ENCODE peak calls at places on chromosomes 7 and 10, in eight cellular contexts. One of them, this sample, is unnamed.
A peak's percentile ranks its signal among the peaks of the same experiment; 100 is the strongest.

GRCh38 chr7:91784469-91784868 is 96.0 kb downstream of the MTERF1 start:
- DNase-seq in left lung: no peak
- DNase-seq in H9: no peak
- DNase-seq in IMR-90: peak; percentile 61
- DNase-seq in psoas muscle: no peak
- DNase-seq in fibroblast of pulmonary artery: peak; percentile 78
- DNase-seq in neural crest cell: no peak
- DNase-seq in Peyer's patch: no peak
- DNase-seq in this sample: no peak

GRCh38 chr7:138848056-138848975 is 50.3 kb upstream of the ATP6V0A4 start:
- DNase-seq in psoas muscle: no peak
- DNase-seq in IMR-90: peak; percentile 57
- DNase-seq in neural crest cell: no peak
- DNase-seq in fibroblast of pulmonary artery: peak; percentile 16
- DNase-seq in left lung: no peak
- DNase-seq in H9: no peak
- DNase-seq in Peyer's patch: no peak
- DNase-seq in this sample: no peak

GRCh38 chr10:37855691-37856090 is 1.7 kb downstream of the ZNF248 start:
- DNase-seq in fibroblast of pulmonary artery: no peak
- DNase-seq in neural crest cell: no peak
- DNase-seq in H9: no peak
- DNase-seq in IMR-90: no peak
- DNase-seq in psoas muscle: no peak
- DNase-seq in Peyer's patch: no peak
- DNase-seq in left lung: no peak
- DNase-seq in this sample: no peak

GRCh38 chr7:45217358-45217757 is 59.8 kb downstream of the RAMP3 start:
- DNase-seq in IMR-90: no peak
- DNase-seq in Peyer's patch: no peak
- DNase-seq in fibroblast of pulmonary artery: no peak
- DNase-seq in neural crest cell: peak; percentile 12
- DNase-seq in H9: peak; percentile 72
- DNase-seq in left lung: no peak
- DNase-seq in psoas muscle: no peak
- DNase-seq in this sample: no peak

GRCh38 chr10:79070091-79070610 is 1.4 kb downstream of the ZMIZ1 start:
- DNase-seq in left lung: no peak
- DNase-seq in neural crest cell: peak; percentile 20
- DNase-seq in H9: no peak
- DNase-seq in fibroblast of pulmonary artery: peak; percentile 27
- DNase-seq in Peyer's patch: no peak
- DNase-seq in IMR-90: no peak
- DNase-seq in psoas muscle: peak; percentile 79
- DNase-seq in this sample: no peak

GRCh38 chr10:74704629-74705360 is 121.6 kb upstream of the KAT6B start:
- DNase-seq in H9: no peak
- DNase-seq in psoas muscle: no peak
- DNase-seq in fibroblast of pulmonary artery: no peak
- DNase-seq in Peyer's patch: no peak
- DNase-seq in neural crest cell: no peak
- DNase-seq in IMR-90: peak; percentile 30
- DNase-seq in left lung: no peak
- DNase-seq in this sample: no peak

GRCh38 chr7:79292834-79293233 is 160.6 kb downstream of the MAGI2 start:
- DNase-seq in fibroblast of pulmonary artery: no peak
- DNase-seq in IMR-90: no peak
- DNase-seq in H9: no peak
- DNase-seq in Peyer's patch: no peak
- DNase-seq in neural crest cell: no peak
- DNase-seq in psoas muscle: no peak
- DNase-seq in left lung: no peak
- DNase-seq in this sample: no peak

GRCh38 chr7:107201795-107202450 is 33.1 kb downstream of the HBP1 start:
- DNase-seq in left lung: no peak
- DNase-seq in IMR-90: peak; percentile 18
- DNase-seq in H9: peak; percentile 41
- DNase-seq in Peyer's patch: no peak
- DNase-seq in psoas muscle: peak; percentile 73
- DNase-seq in fibroblast of pulmonary artery: peak; percentile 36
- DNase-seq in neural crest cell: no peak
- DNase-seq in this sample: no peak

GRCh38 chr7:4240813-4241612 is 441.1 kb upstream of the FOXK1 start:
- DNase-seq in psoas muscle: no peak
- DNase-seq in left lung: no peak
- DNase-seq in H9: no peak
- DNase-seq in IMR-90: no peak
- DNase-seq in Peyer's patch: no peak
- DNase-seq in neural crest cell: no peak
- DNase-seq in fibroblast of pulmonary artery: no peak
- DNase-seq in this sample: no peak

GRCh38 chr10:75234683-75235374 is 928 bp downstream of the COMTD1 start:
- DNase-seq in neural crest cell: peak; percentile 31
- DNase-seq in left lung: peak; percentile 46
- DNase-seq in H9: peak; percentile 73
- DNase-seq in Peyer's patch: peak; percentile 44
- DNase-seq in psoas muscle: peak; percentile 64
- DNase-seq in fibroblast of pulmonary artery: no peak
- DNase-seq in IMR-90: no peak
- DNase-seq in this sample: no peak

GRCh38 chr10:13769926-13770325 is 183.2 kb downstream of the PRPF18 start:
- DNase-seq in left lung: no peak
- DNase-seq in fibroblast of pulmonary artery: peak; percentile 35
- DNase-seq in H9: no peak
- DNase-seq in IMR-90: peak; percentile 80
- DNase-seq in Peyer's patch: no peak
- DNase-seq in psoas muscle: no peak
- DNase-seq in neural crest cell: no peak
- DNase-seq in this sample: no peak

GRCh38 chr7:114481995-114482394 is 67.4 kb downstream of the FOXP2 start:
- DNase-seq in IMR-90: peak; percentile 69
- DNase-seq in H9: no peak
- DNase-seq in left lung: no peak
- DNase-seq in neural crest cell: no peak
- DNase-seq in Peyer's patch: no peak
- DNase-seq in psoas muscle: no peak
- DNase-seq in fibroblast of pulmonary artery: peak; percentile 82
- DNase-seq in this sample: no peak

GRCh38 chr10:69898524-69898923 is 96.8 kb downstream of the COL13A1 start:
- DNase-seq in IMR-90: no peak
- DNase-seq in Peyer's patch: no peak
- DNase-seq in psoas muscle: no peak
- DNase-seq in neural crest cell: no peak
- DNase-seq in left lung: no peak
- DNase-seq in H9: no peak
- DNase-seq in fibroblast of pulmonary artery: no peak
- DNase-seq in this sample: no peak

GRCh38 chr7:75756340-75757297 is 15.4 kb downstream of the CCL26 start:
- DNase-seq in psoas muscle: no peak
- DNase-seq in H9: no peak
- DNase-seq in IMR-90: peak; percentile 53
- DNase-seq in fibroblast of pulmonary artery: peak; percentile 69
- DNase-seq in Peyer's patch: no peak
- DNase-seq in neural crest cell: peak; percentile 8
- DNase-seq in left lung: no peak
- DNase-seq in this sample: no peak

GRCh38 chr7:77697535-77697831 is 1.2 kb downstream of the RSBN1L start:
- DNase-seq in left lung: no peak
- DNase-seq in IMR-90: no peak
- DNase-seq in Peyer's patch: no peak
- DNase-seq in fibroblast of pulmonary artery: peak; percentile 62
- DNase-seq in neural crest cell: no peak
- DNase-seq in psoas muscle: peak; percentile 65
- DNase-seq in H9: no peak
- DNase-seq in this sample: no peak

GRCh38 chr7:19392246-19392645 is 247.0 kb upstream of the FERD3L start:
- DNase-seq in fibroblast of pulmonary artery: peak; percentile 24
- DNase-seq in psoas muscle: no peak
- DNase-seq in Peyer's patch: no peak
- DNase-seq in neural crest cell: no peak
- DNase-seq in IMR-90: peak; percentile 91
- DNase-seq in left lung: no peak
- DNase-seq in H9: no peak
- DNase-seq in this sample: no peak

GRCh38 chr7:34075976-34076375 is 170.6 kb downstream of the BMPER start:
- DNase-seq in left lung: no peak
- DNase-seq in psoas muscle: no peak
- DNase-seq in neural crest cell: no peak
- DNase-seq in Peyer's patch: no peak
- DNase-seq in IMR-90: no peak
- DNase-seq in fibroblast of pulmonary artery: no peak
- DNase-seq in H9: no peak
- DNase-seq in this sample: no peak

GRCh38 chr7:123734498-123734897 is 14.3 kb downstream of the WASL start:
- DNase-seq in left lung: no peak
- DNase-seq in neural crest cell: no peak
- DNase-seq in H9: no peak
- DNase-seq in fibroblast of pulmonary artery: no peak
- DNase-seq in Peyer's patch: no peak
- DNase-seq in IMR-90: no peak
- DNase-seq in psoas muscle: no peak
- DNase-seq in this sample: no peak

GRCh38 chr7:97623333-97623732 is 108.6 kb upstream of the TAC1 start:
- DNase-seq in IMR-90: no peak
- DNase-seq in psoas muscle: no peak
- DNase-seq in left lung: no peak
- DNase-seq in neural crest cell: no peak
- DNase-seq in H9: no peak
- DNase-seq in fibroblast of pulmonary artery: no peak
- DNase-seq in Peyer's patch: no peak
- DNase-seq in this sample: no peak

GRCh38 chr10:76973515-76974289 is 663.9 kb downstream of the KCNMA1 start:
- DNase-seq in H9: no peak
- DNase-seq in psoas muscle: no peak
- DNase-seq in IMR-90: peak; percentile 59
- DNase-seq in fibroblast of pulmonary artery: no peak
- DNase-seq in neural crest cell: no peak
- DNase-seq in left lung: no peak
- DNase-seq in Peyer's patch: no peak
- DNase-seq in this sample: no peak

GRCh38 chr10:119725550-119726290 is at the start of gene INPP5F:
- DNase-seq in Peyer's patch: peak; percentile 99
- DNase-seq in psoas muscle: peak; percentile 100
- DNase-seq in neural crest cell: peak; percentile 100
- DNase-seq in IMR-90: peak; percentile 96
- DNase-seq in left lung: peak; percentile 100
- DNase-seq in fibroblast of pulmonary artery: peak; percentile 98
- DNase-seq in H9: peak; percentile 99
- DNase-seq in this sample: peak; percentile 96
- TF ChIP-seq CTCF in Peyer's patch: peak; percentile 13
- TF ChIP-seq CTCF in psoas muscle: peak; percentile 36
- TF ChIP-seq CTCF in neural crest cell: peak; percentile 21
- TF ChIP-seq CTCF in IMR-90: peak; percentile 24
- TF ChIP-seq CTCF in left lung: no peak
- TF ChIP-seq CTCF in fibroblast of pulmonary artery: no peak
- TF ChIP-seq CTCF in H9: peak; percentile 28
- TF ChIP-seq CTCF in this sample: no peak

GRCh38 chr7:121383235-121383634 is 12.9 kb downstream of the FAM3C start:
- DNase-seq in neural crest cell: no peak
- DNase-seq in H9: no peak
- DNase-seq in psoas muscle: no peak
- DNase-seq in Peyer's patch: no peak
- DNase-seq in IMR-90: no peak
- DNase-seq in left lung: no peak
- DNase-seq in fibroblast of pulmonary artery: no peak
- DNase-seq in this sample: no peak

GRCh38 chr7:121385800-121386179 is 10.3 kb downstream of the FAM3C start:
- DNase-seq in H9: no peak
- DNase-seq in neural crest cell: no peak
- DNase-seq in Peyer's patch: no peak
- DNase-seq in IMR-90: peak; percentile 15
- DNase-seq in psoas muscle: no peak
- DNase-seq in left lung: no peak
- DNase-seq in fibroblast of pulmonary artery: peak; percentile 34
- DNase-seq in this sample: no peak

GRCh38 chr7:121385056-121385799 is 10.9 kb downstream of the FAM3C start:
- DNase-seq in left lung: no peak
- DNase-seq in psoas muscle: no peak
- DNase-seq in Peyer's patch: no peak
- DNase-seq in H9: no peak
- DNase-seq in fibroblast of pulmonary artery: no peak
- DNase-seq in neural crest cell: no peak
- DNase-seq in IMR-90: no peak
- DNase-seq in this sample: no peak

GRCh38 chr7:121382479-121382878 is 13.6 kb downstream of the FAM3C start:
- DNase-seq in H9: no peak
- DNase-seq in psoas muscle: no peak
- DNase-seq in left lung: no peak
- DNase-seq in IMR-90: no peak
- DNase-seq in neural crest cell: no peak
- DNase-seq in Peyer's patch: no peak
- DNase-seq in fibroblast of pulmonary artery: no peak
- DNase-seq in this sample: no peak

DNA sequence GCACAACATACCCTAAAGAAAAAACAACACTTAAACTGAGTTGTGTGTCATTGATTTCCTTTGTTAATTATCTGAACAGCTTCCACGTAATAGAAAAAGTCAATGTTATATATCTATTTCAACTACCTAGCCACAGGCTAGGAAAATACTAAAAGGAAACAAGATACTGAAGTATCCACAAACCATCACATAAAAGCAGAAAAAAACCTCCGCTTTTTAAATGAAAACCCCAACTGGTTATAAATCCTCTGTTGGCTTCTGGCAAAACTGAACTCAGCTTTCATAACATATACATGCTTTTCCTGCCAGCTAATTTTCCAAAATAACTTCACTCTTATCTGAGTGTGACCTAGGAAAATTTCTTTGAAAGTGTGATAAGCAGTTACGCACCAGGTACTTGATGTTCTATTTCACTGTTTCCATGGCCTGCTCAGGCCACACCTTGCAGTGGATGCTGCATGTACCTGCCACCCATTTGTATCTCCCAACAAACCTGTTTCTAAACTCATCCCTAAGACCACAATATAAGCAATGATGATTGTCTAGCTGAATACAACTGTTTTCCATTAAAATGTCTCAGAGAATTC is 11.9 kb downstream of the FAM3C start:
- DNase-seq in neural crest cell: no peak
- DNase-seq in left lung: no peak
- DNase-seq in Peyer's patch: no peak
- DNase-seq in psoas muscle: no peak
- DNase-seq in IMR-90: no peak
- DNase-seq in fibroblast of pulmonary artery: no peak
- DNase-seq in H9: no peak
- DNase-seq in this sample: no peak
- TF ChIP-seq CTCF in neural crest cell: no peak
- TF ChIP-seq CTCF in left lung: no peak
- TF ChIP-seq CTCF in Peyer's patch: no peak
- TF ChIP-seq CTCF in psoas muscle: no peak
- TF ChIP-seq CTCF in IMR-90: no peak
- TF ChIP-seq CTCF in fibroblast of pulmonary artery: no peak
- TF ChIP-seq CTCF in H9: no peak
- TF ChIP-seq CTCF in this sample: no peak

GRCh38 chr7:90211391-90212148 is at the start of gene STEAP2:
- DNase-seq in psoas muscle: peak; percentile 93
- DNase-seq in left lung: peak; percentile 84
- DNase-seq in IMR-90: peak; percentile 85
- DNase-seq in H9: peak; percentile 92
- DNase-seq in Peyer's patch: peak; percentile 27
- DNase-seq in neural crest cell: peak; percentile 82
- DNase-seq in fibroblast of pulmonary artery: peak; percentile 94
- DNase-seq in this sample: peak; percentile 15
- TF ChIP-seq CTCF in psoas muscle: peak; percentile 45
- TF ChIP-seq CTCF in left lung: peak; percentile 41
- TF ChIP-seq CTCF in IMR-90: peak; percentile 61
- TF ChIP-seq CTCF in H9: peak; percentile 73
- TF ChIP-seq CTCF in Peyer's patch: peak; percentile 33
- TF ChIP-seq CTCF in neural crest cell: peak; percentile 76
- TF ChIP-seq CTCF in fibroblast of pulmonary artery: peak; percentile 48
- TF ChIP-seq CTCF in this sample: no peak

GRCh38 chr10:103542764-103543616 is 49.5 kb downstream of the NEURL1 start:
- DNase-seq in H9: peak; percentile 67
- DNase-seq in neural crest cell: peak; percentile 16
- DNase-seq in fibroblast of pulmonary artery: peak; percentile 59
- DNase-seq in left lung: no peak
- DNase-seq in IMR-90: peak; percentile 49
- DNase-seq in psoas muscle: no peak
- DNase-seq in Peyer's patch: peak; percentile 25
- DNase-seq in this sample: no peak
- TF ChIP-seq CTCF in H9: peak; percentile 71
- TF ChIP-seq CTCF in neural crest cell: peak; percentile 63
- TF ChIP-seq CTCF in fibroblast of pulmonary artery: peak; percentile 67
- TF ChIP-seq CTCF in left lung: no peak
- TF ChIP-seq CTCF in IMR-90: peak; percentile 49
- TF ChIP-seq CTCF in psoas muscle: peak; percentile 10
- TF ChIP-seq CTCF in Peyer's patch: no peak
- TF ChIP-seq CTCF in this sample: no peak

This sample was measured in activated B cell treated with CpG ODN at 0.5 μM for 24 hours.